ENCODE peak calls at places on chromosomes 16 and 17, in six cellular contexts. D is memory B cell; A is MCF 10A; E is Ammon's horn; V is fibroblast of pulmonary artery; Y is stimulated activated CD4-positive, alpha-beta T cell treated with anti-CD3 and anti-CD28 coated beads, Interleukin-15, amount 100 ng/mL, for 24 hours. R is an unnamed sample.

GRCh38 chr17:6098466-6099180 is 28.4 kb downstream of the WSCD1 start:
- DNase-seq in D (no peak), A (no peak), E (no peak), V (peak; percentile 7), Y (no peak), R (no peak)

GRCh38 chr17:43827596-43827995 is 5.3 kb downstream of the MPP3 start:
- DNase-seq in D (no peak), A (no peak), E (no peak), V (no peak), Y (no peak), R (no peak)

GRCh38 chr17:82889496-82890338 is 49.9 kb upstream of the ZNF750 start:
- DNase-seq in D (no peak), A (no peak), E (no peak), V (no peak), Y (no peak), R (no peak)

GRCh38 chr17:12256380-12256995 is 235.8 kb downstream of the MAP2K4 start:
- DNase-seq in D (no peak), A (peak; percentile 56), E (peak; percentile 74), V (peak; percentile 70), Y (peak; percentile 15), R (peak; percentile 55)

GRCh38 chr16:87447323-87447722 is 45.5 kb downstream of the ZCCHC14 start:
- DNase-seq in D (no peak), A (no peak), E (no peak), V (no peak), Y (no peak), R (no peak)

GRCh38 chr17:56594528-56595418 is 1.3 kb downstream of the NOG start:
- DNase-seq in D (no peak), A (peak; percentile 30), E (peak; percentile 20), V (no peak), Y (peak; percentile 45), R (peak; percentile 59)

GRCh38 chr16:30490210-30490609 is 17.7 kb downstream of the ITGAL start:
- DNase-seq in D (no peak), A (peak; percentile 95), E (no peak), V (no peak), Y (no peak), R (no peak)

GRCh38 chr17:4938670-4939553 is 934 bp downstream of the SLC25A11 start:
- DNase-seq in D (no peak), A (no peak), E (no peak), V (no peak), Y (no peak), R (no peak)

GRCh38 chr16:57299009-57299718 is 14.7 kb upstream of the PLLP start:
- DNase-seq in D (no peak), A (peak; percentile 76), E (no peak), V (no peak), Y (peak; percentile 62), R (peak; percentile 92)

GRCh38 chr16:88300463-88300835 is 82.3 kb upstream of the ZNF469 start:
- DNase-seq in D (no peak), A (no peak), E (no peak), V (no peak), Y (no peak), R (no peak)

GRCh38 chr16:86466695-86467406 is 43.5 kb upstream of the FOXF1 start:
- DNase-seq in D (no peak), A (peak; percentile 62), E (no peak), V (no peak), Y (no peak), R (no peak)

GRCh38 chr16:21599994-21600773 is 807 bp downstream of the METTL9 start:
- DNase-seq in D (peak; percentile 23), A (peak; percentile 64), E (no peak), V (peak; percentile 44), Y (peak; percentile 24), R (peak; percentile 60)

GRCh38 chr17:74453665-74454196 is 12.7 kb upstream of the CD300A start:
- DNase-seq in D (no peak), A (no peak), E (no peak), V (no peak), Y (no peak), R (peak; percentile 79)

GRCh38 chr17:79651751-79652150 is 40.9 kb upstream of the RBFOX3 start:
- DNase-seq in D (no peak), A (no peak), E (no peak), V (no peak), Y (no peak), R (no peak)

GRCh38 chr16:57143125-57143965 is 42.5 kb downstream of the PSME3IP1 start:
- DNase-seq in D (no peak), A (no peak), E (peak; percentile 96), V (no peak), Y (no peak), R (no peak)

GRCh38 chr16:89973654-89974335 is 25.2 kb downstream of the DEF8 start:
- DNase-seq in D (no peak), A (no peak), E (no peak), V (no peak), Y (no peak), R (no peak)

GRCh38 chr16:3106205-3106928 is 6.0 kb upstream of the ZNF205 start:
- DNase-seq in D (peak; percentile 92), A (peak; percentile 91), E (peak; percentile 88), V (peak; percentile 88), Y (peak; percentile 94), R (peak; percentile 93)

GRCh38 chr17:78960945-78961344 is 18.8 kb downstream of the LGALS3BP start:
- DNase-seq in D (no peak), A (no peak), E (no peak), V (peak; percentile 36), Y (no peak), R (no peak)

GRCh38 chr17:9036336-9036735 is 15.0 kb downstream of the NTN1 start:
- DNase-seq in D (no peak), A (no peak), E (no peak), V (no peak), Y (no peak), R (no peak)

GRCh38 chr17:17650959-17651358 is 30.3 kb upstream of the RAI1 start:
- DNase-seq in D (no peak), A (no peak), E (no peak), V (no peak), Y (no peak), R (no peak)

GRCh38 chr17:78391843-78392242 is 13.4 kb downstream of the PGS1 start:
- DNase-seq in D (no peak), A (peak; percentile 60), E (no peak), V (peak; percentile 42), Y (no peak), R (peak; percentile 42)

GRCh38 chr17:41415833-41416335 is 8.5 kb downstream of the KRT37 start:
- DNase-seq in D (no peak), A (no peak), E (no peak), V (peak; percentile 12), Y (no peak), R (peak; percentile 61)

GRCh38 chr16:67445441-67445912 is 14.6 kb downstream of the HSD11B2 start:
- DNase-seq in D (no peak), A (no peak), E (no peak), V (no peak), Y (no peak), R (peak; percentile 15)

GRCh38 chr17:10836966-10837599 is 804 bp downstream of the PIRT start:
- DNase-seq in D (no peak), A (no peak), E (no peak), V (no peak), Y (no peak), R (no peak)

R was measured in ACHN.